ENCODE peak calls at places on chromosomes 12 and 14, in nine cellular contexts. X, Z, L, U, P, N, O, T and S are unnamed samples. For H3K27me3, the result is how much of the 10 kb centered on the place peaks cover.

GRCh38 chr12:94779520-94779919 is 129.2 kb upstream of the TMCC3 start:
- DNase-seq in X (no peak), Z (peak), L (no peak), U (no peak), P (no peak), N (no peak), O (no peak), T (no peak), S (no peak)

GRCh38 chr12:103688659-103689058 is 101.6 kb downstream of the STAB2 start:
- DNase-seq in X (no peak), Z (no peak), L (no peak), U (no peak), P (no peak), N (no peak), O (no peak), T (no peak), S (no peak)

GRCh38 chr14:103057372-103058208 is at the start of gene CDC42BPB:
- DNase-seq in X (peak), Z (peak), L (peak), U (peak), P (peak), N (peak), O (peak), T (peak), S (peak)

GRCh38 chr14:64663174-64663573 is 41.0 kb upstream of the PLEKHG3 start:
- DNase-seq in X (no peak), Z (peak), L (no peak), U (no peak), P (no peak), N (no peak), O (no peak), T (no peak), S (no peak)

GRCh38 chr12:85016423-85016822 is 19.7 kb downstream of the TSPAN19 start:
- DNase-seq in X (peak), Z (peak), L (no peak), U (no peak), P (no peak), N (no peak), O (no peak), T (peak), S (no peak)

GRCh38 chr14:101019974-101020710 is 116.6 kb upstream of the RTL1 start:
- DNase-seq in X (no peak), Z (no peak), L (no peak), U (no peak), P (no peak), N (no peak), O (peak), T (no peak), S (no peak)

GRCh38 chr14:61591862-61592261 is 103.5 kb upstream of the HIF1A start:
- DNase-seq in X (no peak), Z (no peak), L (no peak), U (no peak), P (no peak), N (no peak), O (no peak), T (no peak), S (no peak)

GRCh38 chr14:54881761-54882401 is 20.7 kb downstream of the GCH1 start:
- DNase-seq in X (no peak), Z (peak), L (no peak), U (no peak), P (no peak), N (no peak), O (no peak), T (peak), S (no peak)

GRCh38 chr12:115998119-115998633 is 279.3 kb downstream of the MED13L start:
- DNase-seq in X (peak), Z (peak), L (peak), U (no peak), P (no peak), N (no peak), O (no peak), T (peak), S (peak)

GRCh38 chr14:92322516-92322915 is 449 bp upstream of the SLC24A4 start:
- DNase-seq in X (no peak), Z (no peak), L (peak), U (no peak), P (no peak), N (no peak), O (no peak), T (no peak), S (no peak)

GRCh38 chr14:92328664-92329255 is 5.8 kb downstream of the SLC24A4 start:
- DNase-seq in X (no peak), Z (no peak), L (no peak), U (no peak), P (no peak), N (no peak), O (no peak), T (no peak), S (no peak)

GRCh38 chr14:92323916-92324818 is 1.2 kb downstream of the SLC24A4 start:
- DNase-seq in X (no peak), Z (no peak), L (peak), U (no peak), P (no peak), N (no peak), O (no peak), T (no peak), S (no peak)

GRCh38 chr14:92323031-92323915 is at the start of gene SLC24A4:
- DNase-seq in X (peak), Z (no peak), L (peak), U (no peak), P (no peak), N (no peak), O (peak), T (peak), S (peak)

GRCh38 chr14:92325835-92326234 is 2.9 kb downstream of the SLC24A4 start:
- DNase-seq in X (no peak), Z (no peak), L (no peak), U (no peak), P (no peak), N (no peak), O (peak), T (no peak), S (no peak)
- H3K27me3 ChIP-seq in X (half or more), Z (half or more), L (half or more), U (half or more), P (under half), N (half or more), O (under half), T (half or more), S (half or more)

GRCh38 chr12:93178154-93178878 is 199.4 kb upstream of the NUDT4 start:
- DNase-seq in X (no peak), Z (no peak), L (no peak), U (no peak), P (no peak), N (no peak), O (no peak), T (no peak), S (no peak)
- H3K27me3 ChIP-seq in X (under half), Z (under half), L (under half), U (under half), P (under half), N (under half), O (under half), T (under half), S (under half)

GRCh38 chr12:32983968-32984367 is 87.4 kb upstream of the PKP2 start:
- DNase-seq in X (peak), Z (no peak), L (peak), U (no peak), P (no peak), N (no peak), O (peak), T (no peak), S (no peak)
- H3K27me3 ChIP-seq in X (under half), Z (under half), L (under half), U (under half), P (under half), N (under half), O (under half), T (under half), S (under half)

GRCh38 chr12:201361-201760 is 12.6 kb downstream of the SLC6A12 start:
- DNase-seq in X (no peak), Z (no peak), L (no peak), U (no peak), P (no peak), N (no peak), O (no peak), T (no peak), S (no peak)
- H3K27me3 ChIP-seq in X (under half), Z (half or more), L (half or more), U (under half), P (under half), N (under half), O (under half), T (under half), S (under half)

DNA sequence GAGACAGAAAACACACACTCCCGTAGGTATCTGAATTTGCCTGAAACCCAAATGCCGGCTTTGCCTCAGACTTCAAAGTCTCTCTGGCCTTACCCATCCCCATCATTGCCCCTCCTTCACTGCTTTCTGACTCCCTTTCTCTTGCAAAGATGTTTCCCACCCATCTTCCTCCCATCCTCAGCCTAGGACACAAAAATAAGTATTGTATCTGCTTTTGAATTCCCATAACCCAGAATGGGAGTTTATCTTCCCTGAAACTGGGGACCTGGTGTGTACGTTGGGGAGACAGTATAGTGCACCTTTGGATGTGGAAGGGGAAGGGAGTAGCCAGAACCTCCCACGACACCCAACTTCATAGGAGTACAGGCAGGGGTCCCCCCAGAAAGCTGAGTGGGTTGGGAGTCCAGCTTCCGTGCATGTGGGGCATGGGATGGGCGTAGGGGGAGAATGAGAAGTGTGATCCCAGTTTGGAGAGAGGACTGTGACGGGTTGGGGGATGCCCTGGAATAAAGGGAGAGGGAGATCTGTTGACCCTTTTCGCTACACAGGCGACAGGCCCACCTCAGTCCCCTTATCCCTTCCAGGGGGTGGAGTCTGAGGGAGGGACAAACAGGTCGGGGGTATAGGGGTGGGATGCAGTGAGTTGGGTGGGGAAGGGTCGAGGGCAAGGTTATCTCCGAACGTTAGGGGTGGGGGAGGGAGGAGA is 488 bp upstream of the KIF5A start:
- DNase-seq in X (no peak), Z (no peak), L (no peak), U (no peak), P (no peak), N (no peak), O (no peak), T (no peak), S (no peak)
- H3K27me3 ChIP-seq in X (under half), Z (under half), L (under half), U (under half), P (under half), N (under half), O (under half), T (under half), S (under half)

DNA sequence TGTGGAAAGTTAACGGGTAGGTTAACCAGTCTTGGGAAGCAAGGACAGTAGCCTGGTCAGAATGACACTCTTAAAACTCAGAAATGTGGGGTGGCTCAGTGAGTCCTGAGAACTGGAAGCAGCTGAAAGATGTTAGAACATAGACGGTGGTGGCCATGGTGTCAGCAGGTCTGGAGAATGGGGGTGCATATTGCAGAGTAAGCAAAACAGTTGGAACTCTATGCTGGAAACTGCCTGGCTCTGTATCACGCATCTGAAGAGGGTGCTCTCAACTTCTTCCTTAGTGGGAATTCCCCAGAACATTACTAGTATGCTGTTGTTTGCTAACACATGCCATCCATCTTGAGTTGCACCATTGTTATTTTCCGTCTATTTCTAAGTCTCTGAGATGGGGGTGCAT is 105.2 kb upstream of the DYRK2 start:
- DNase-seq in X (no peak), Z (no peak), L (no peak), U (no peak), P (no peak), N (no peak), O (no peak), T (no peak), S (no peak)
- H3K27me3 ChIP-seq in X (under half), Z (under half), L (under half), U (under half), P (under half), N (under half), O (under half), T (under half), S (under half)